ENCODE peak calls at places on chromosomes 3 and 15, in six cellular contexts. U, V, F, W, L and K are unnamed samples.
A peak's percentile ranks its signal among the peaks of the same experiment; 100 is the strongest.

GRCh38 chr15:79924379-79924778 is 27.6 kb upstream of the MTHFS start:
- DNase-seq in F (no peak), L (no peak), U (no peak), W (no peak), V (no peak), K (no peak)

GRCh38 chr3:152745677-152746076 is 89.3 kb upstream of the P2RY1 start:
- DNase-seq in W (no peak), U (no peak), V (no peak), L (no peak), F (peak; percentile 27), K (peak; percentile 32)

GRCh38 chr3:13426591-13426990 is 6.5 kb upstream of the NUP210 start:
- DNase-seq in W (no peak), L (no peak), V (no peak), F (no peak), U (no peak), K (no peak)

GRCh38 chr3:60756636-60757035 is 494.6 kb downstream of the FHIT start:
- DNase-seq in W (no peak), F (no peak), U (no peak), V (peak; percentile 26), L (no peak), K (no peak)

GRCh38 chr3:12222765-12223485 is 64.2 kb upstream of the TIMP4 start:
- DNase-seq in L (no peak), V (no peak), F (no peak), U (peak; percentile 67), W (peak; percentile 41), K (no peak)

GRCh38 chr3:159586587-159587202 is 401.9 kb upstream of the IL12A start:
- DNase-seq in L (peak; percentile 68), W (peak; percentile 28), F (peak; percentile 89), V (peak; percentile 45), U (peak; percentile 63), K (peak; percentile 73)

GRCh38 chr3:144112437-144112836 is 140.8 kb downstream of the DIPK2A start:
- DNase-seq in F (no peak), U (no peak), W (no peak), L (no peak), V (no peak), K (no peak)

GRCh38 chr3:25783661-25784512 is 644 bp upstream of the NGLY1 start:
- DNase-seq in V (peak; percentile 63), W (peak; percentile 49), L (no peak), U (peak; percentile 18), F (peak; percentile 86), K (peak; percentile 86)

GRCh38 chr3:159263750-159264561 is 462.1 kb downstream of the MFSD1 start:
- DNase-seq in W (peak; percentile 63), U (peak; percentile 46), F (peak; percentile 47), L (no peak), V (peak; percentile 24), K (no peak)

GRCh38 chr15:70856177-70856883 is 2.4 kb upstream of the LARP6 start:
- DNase-seq in W (no peak), V (no peak), F (no peak), L (no peak), U (peak; percentile 56), K (no peak)

GRCh38 chr3:136559896-136560295 is 192.3 kb downstream of the STAG1 start:
- DNase-seq in V (no peak), L (no peak), F (peak; percentile 53), U (no peak), W (no peak), K (no peak)

GRCh38 chr3:32392530-32393302 is 1.1 kb downstream of the CMTM7 start:
- DNase-seq in F (no peak), V (no peak), W (peak; percentile 67), L (no peak), U (peak; percentile 77), K (no peak)

GRCh38 chr3:148631124-148631903 is 66.4 kb upstream of the AGTR1 start:
- DNase-seq in L (no peak), V (peak; percentile 27), F (peak; percentile 73), W (no peak), U (no peak), K (peak; percentile 49)

GRCh38 chr3:43477600-43477999 is 144.2 kb downstream of the ANO10 start:
- DNase-seq in F (no peak), U (no peak), V (no peak), W (no peak), L (no peak), K (no peak)

GRCh38 chr15:38144921-38145320 is 107.7 kb upstream of the SPRED1 start:
- DNase-seq in L (no peak), U (peak; percentile 30), V (no peak), W (no peak), F (no peak), K (no peak)

GRCh38 chr3:58490860-58491501 is 915 bp upstream of the KCTD6 start:
- DNase-seq in F (no peak), W (no peak), U (no peak), V (no peak), L (no peak), K (no peak)

GRCh38 chr15:101481381-101481705 is 8.2 kb downstream of the PCSK6 start:
- DNase-seq in U (no peak), V (no peak), W (no peak), L (no peak), F (peak; percentile 36), K (no peak)

GRCh38 chr15:90103669-90104329 is 1.5 kb upstream of the IDH2 start:
- DNase-seq in F (no peak), V (no peak), L (no peak), U (no peak), W (no peak), K (no peak)

GRCh38 chr3:64341355-64341754 is 116.1 kb upstream of the PRICKLE2 start:
- DNase-seq in F (peak; percentile 57), L (no peak), V (no peak), U (peak; percentile 56), W (peak; percentile 64), K (no peak)

GRCh38 chr3:177538064-177538742 is 340.9 kb upstream of the TBL1XR1 start:
- DNase-seq in F (no peak), U (peak; percentile 69), L (no peak), V (no peak), W (peak; percentile 16), K (no peak)

GRCh38 chr3:144816366-144816765 is 844.7 kb downstream of the DIPK2A start:
- DNase-seq in V (no peak), W (no peak), L (no peak), U (no peak), F (no peak), K (no peak)

GRCh38 chr3:42705962-42706585 is 3.5 kb upstream of the HHATL start:
- DNase-seq in V (no peak), U (no peak), F (no peak), L (no peak), W (no peak), K (peak; percentile 20)

GRCh38 chr3:182384182-182384581 is 409.1 kb upstream of the ATP11B start:
- DNase-seq in U (no peak), W (no peak), V (no peak), F (no peak), L (no peak), K (no peak)

GRCh38 chr15:53351373-53351772 is 408.1 kb downstream of the WDR72 start:
- DNase-seq in W (no peak), L (no peak), F (peak; percentile 23), U (no peak), V (no peak), K (no peak)

DNA sequence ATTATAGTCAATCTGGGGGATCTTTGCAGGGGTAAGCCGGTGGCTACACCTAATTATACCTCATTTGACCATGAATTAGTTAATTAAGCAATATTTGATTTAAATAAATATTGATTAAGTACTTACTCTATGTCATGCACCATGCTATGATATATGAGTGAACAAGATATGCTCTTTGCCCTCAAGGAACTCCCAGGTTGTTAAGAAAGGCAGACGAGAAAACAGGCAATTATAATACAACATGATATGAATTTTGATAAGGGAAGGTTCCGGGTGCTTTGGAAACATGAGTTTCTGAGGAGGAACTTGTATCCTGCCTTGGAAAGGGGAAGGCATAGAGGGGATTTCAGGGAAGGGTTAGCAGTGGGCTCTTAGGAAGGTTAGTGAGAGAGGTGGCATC is 412.9 kb downstream of the WDR72 start:
- DNase-seq in U (no peak), W (no peak), V (no peak), L (no peak), F (no peak), K (no peak)
- H3K23ac ChIP-seq in U (no peak overlapping the region), W (no peak overlapping the region), V (no peak overlapping the region), L (no peak overlapping the region), F (no peak overlapping the region), K (no peak overlapping the region)

GRCh38 chr15:75589071-75589470 is 10.0 kb upstream of the PTPN9 start:
- DNase-seq in W (no peak), U (no peak), L (no peak), F (no peak), V (no peak), K (no peak)

GRCh38 chr15:75578206-75578947 is 738 bp downstream of the PTPN9 start:
- DNase-seq in L (peak; percentile 63), V (peak; percentile 27), W (no peak), U (no peak), F (peak; percentile 19), K (peak; percentile 34)

GRCh38 chr15:75584121-75584520 is 5.0 kb upstream of the PTPN9 start:
- DNase-seq in V (no peak), U (peak; percentile 24), W (no peak), L (no peak), F (no peak), K (no peak)

GRCh38 chr15:75578948-75579908 is at the start of gene PTPN9:
- DNase-seq in V (peak; percentile 88), W (peak; percentile 91), L (peak; percentile 86), F (peak; percentile 95), U (peak; percentile 76), K (peak; percentile 93)

GRCh38 chr15:75583689-75584088 is 4.6 kb upstream of the PTPN9 start:
- DNase-seq in L (no peak), W (no peak), V (no peak), F (no peak), U (no peak), K (no peak)
- H3K23ac ChIP-seq in L (no peak overlapping the region), W (no peak overlapping the region), V (no peak overlapping the region), F (no peak overlapping the region), U (no peak overlapping the region), K (no peak overlapping the region)

DNA sequence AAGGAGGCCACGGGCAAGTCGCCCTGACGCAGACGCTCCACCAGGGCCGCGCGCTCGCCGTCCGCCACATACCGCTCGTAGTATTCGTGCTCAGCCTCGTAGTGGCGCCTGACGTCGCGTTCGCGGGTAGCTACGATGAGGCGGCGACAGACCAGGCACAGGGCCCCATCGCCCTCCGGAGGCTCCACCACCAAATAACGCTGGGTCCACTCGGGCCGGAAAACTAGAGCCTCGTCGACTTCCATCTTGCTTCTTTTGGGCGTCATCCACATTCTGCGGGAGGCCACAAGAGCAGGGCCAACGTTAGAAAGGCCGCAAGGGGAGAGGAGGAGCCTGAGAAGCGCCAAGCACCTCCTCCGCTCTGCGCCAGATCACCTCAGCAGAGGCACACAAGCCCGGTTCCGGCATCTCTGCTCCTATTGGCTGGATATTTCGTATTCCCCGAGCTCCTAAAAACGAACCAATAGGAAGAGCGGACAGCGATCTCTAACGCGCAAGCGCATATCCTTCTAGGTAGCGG is at the start of gene EPM2AIP1:
- DNase-seq in W (peak; percentile 100), U (no peak), F (no peak), V (no peak), L (peak; percentile 85), K (no peak)
- H3K23ac ChIP-seq in W (peak within 1 kb of the TSS; percentile 20), U (peak within 1 kb of the TSS; percentile 99), F (peak within 1 kb of the TSS; percentile 95), V (peak within 1 kb of the TSS; percentile 66), L (no peak within 1 kb of the TSS), K (no peak within 1 kb of the TSS)

DNA sequence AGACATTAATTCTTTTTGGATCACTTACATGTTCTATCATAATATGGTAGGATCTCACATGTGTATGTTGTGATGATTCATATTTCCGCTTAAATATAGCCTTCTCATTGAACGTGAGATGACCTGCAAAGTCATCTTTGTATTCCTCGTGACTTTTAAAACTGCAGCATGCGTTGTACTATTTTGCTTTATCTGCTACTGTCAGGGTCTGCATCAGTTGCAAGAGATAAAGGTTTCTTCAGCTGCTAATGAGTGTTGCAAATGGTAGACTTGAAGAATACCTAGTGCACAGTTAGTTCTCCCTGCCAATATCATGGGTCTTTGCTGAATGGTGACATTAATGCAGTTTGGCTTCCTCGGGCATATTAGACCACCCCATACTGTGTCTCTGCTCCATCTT is 31.8 kb downstream of the REC114 start:
- DNase-seq in U (no peak), L (no peak), V (no peak), W (no peak), F (peak; percentile 5), K (no peak)
- H3K23ac ChIP-seq in U (no peak overlapping the region), L (no peak overlapping the region), V (no peak overlapping the region), W (no peak overlapping the region), F (no peak overlapping the region), K (no peak overlapping the region)